ENCODE peak calls at places on chromosomes 4 and X, in four cellular contexts. B is GOT3; A is testis; V is activated T-helper 1 cell treated with anti-CD3 and anti-CD28 coated beads, Interleukin-12 subunit alpha, Interleukin-12 subunit beta, Interleukin-2, Interleukin-4 antibody, amounts not matched to agents 30 ng/mL and 10 ng/mL and 1 ng/mL, durations not matched to agents 14 hours and 24 hours and 36 hours. I is an unnamed sample.

GRCh38 chr4:148065069-148065468 is 333.2 kb downstream of the ARHGAP10 start:
- DNase-seq in A (no peak), B (no peak), V (no peak), I (no peak)

GRCh38 chr4:89298788-89299152 is 8.8 kb downstream of the GPRIN3 start:
- DNase-seq in B (no peak), A (no peak), V (no peak), I (no peak)

GRCh38 chr4:3283483-3283882 is 9.3 kb upstream of the RGS12 start:
- DNase-seq in V (no peak), A (no peak), B (no peak), I (no peak)

GRCh38 chrX:112816908-112817307 is 23.7 kb downstream of the AMOT start:
- DNase-seq in V (no peak), B (no peak), A (no peak), I (no peak)

GRCh38 chr4:107115185-107115847 is 79.2 kb upstream of the DKK2 start:
- DNase-seq in A (no peak), V (no peak), B (no peak), I (no peak)

GRCh38 chr4:89496851-89497250 is 189.3 kb upstream of the GPRIN3 start:
- DNase-seq in B (no peak), V (no peak), A (no peak), I (no peak)

GRCh38 chr4:72505314-72505744 is 63.7 kb downstream of the ADAMTS3 start:
- DNase-seq in V (no peak), A (peak; percentile 29), B (no peak), I (peak; percentile 3)

GRCh38 chrX:40908857-40909475 is 173.6 kb upstream of the MED14 start:
- DNase-seq in A (no peak), B (no peak), V (no peak), I (peak; percentile 2)

GRCh38 chrX:103446665-103447302 is 70.4 kb downstream of the BEX3 start:
- DNase-seq in V (no peak), A (no peak), B (no peak), I (no peak)

GRCh38 chr4:27194599-27194998 is 334.0 kb downstream of the STIM2 start:
- DNase-seq in B (no peak), A (no peak), V (no peak), I (no peak)

GRCh38 chrX:141787655-141788054 is 50.5 kb upstream of the MAGEC3 start:
- DNase-seq in B (no peak), A (no peak), V (no peak), I (no peak)

GRCh38 chr4:18319456-18319855 is 297.9 kb upstream of the LCORL start:
- DNase-seq in B (no peak), A (no peak), V (no peak), I (no peak)

GRCh38 chr4:52658671-52659015 is 458 bp downstream of the USP46 start:
- DNase-seq in V (no peak), A (no peak), B (no peak), I (no peak)

I was measured in SW 1271.